ENCODE peak calls at places on chromosomes 11 and 22, in six cellular contexts. M is IMR-90, Q is H9, N is GM23248, Z is DND-41, B is HepG2. T is an unnamed sample.

GRCh38 chr11:19980957-19981669 is 179.2 kb downstream of the DBX1 start:
- DNase-seq in M (peak; percentile 74), N (peak; percentile 59), Q (no peak), B (peak; percentile 40), Z (no peak), T (peak; percentile 69)

GRCh38 chr11:58923300-58923788 is 15.9 kb upstream of the GLYATL1 start:
- DNase-seq in M (peak; percentile 46), B (peak; percentile 13), Q (peak; percentile 78), N (peak; percentile 52), Z (no peak), T (peak; percentile 24)

GRCh38 chr11:83256602-83257340 is 29.4 kb downstream of the CCDC90B start:
- DNase-seq in N (no peak), Q (no peak), B (peak; percentile 68), Z (no peak), M (no peak), T (no peak)

GRCh38 chr22:23277583-23278295 is 97.4 kb downstream of the BCR start:
- DNase-seq in Z (no peak), N (no peak), Q (no peak), B (no peak), M (no peak), T (no peak)

GRCh38 chr22:50733521-50734342 is 4.3 kb upstream of the ACR start:
- DNase-seq in Z (no peak), Q (no peak), M (peak; percentile 59), B (no peak), N (peak; percentile 65), T (no peak)

GRCh38 chr11:69834811-69835800 is 15.9 kb upstream of the FGF3 start:
- DNase-seq in B (no peak), Z (no peak), M (no peak), N (no peak), Q (peak; percentile 51), T (no peak)

GRCh38 chr11:119853581-119854360 is 124.8 kb upstream of the NECTIN1 start:
- DNase-seq in Q (no peak), Z (no peak), M (no peak), N (no peak), B (no peak), T (no peak)

GRCh38 chr11:65182258-65183170 is 786 bp downstream of the CAPN1 start:
- DNase-seq in M (no peak), N (peak; percentile 60), B (peak; percentile 34), Z (peak; percentile 20), Q (peak; percentile 88), T (no peak)

GRCh38 chr11:34345991-34346480 is 11.8 kb downstream of the ABTB2 start:
- DNase-seq in Z (no peak), N (peak; percentile 77), B (no peak), M (peak; percentile 24), Q (no peak), T (peak; percentile 84)

GRCh38 chr11:95256204-95256819 is 25.3 kb upstream of the SESN3 start:
- DNase-seq in Q (no peak), B (no peak), M (peak; percentile 3), N (no peak), Z (no peak), T (peak; percentile 23)

DNA sequence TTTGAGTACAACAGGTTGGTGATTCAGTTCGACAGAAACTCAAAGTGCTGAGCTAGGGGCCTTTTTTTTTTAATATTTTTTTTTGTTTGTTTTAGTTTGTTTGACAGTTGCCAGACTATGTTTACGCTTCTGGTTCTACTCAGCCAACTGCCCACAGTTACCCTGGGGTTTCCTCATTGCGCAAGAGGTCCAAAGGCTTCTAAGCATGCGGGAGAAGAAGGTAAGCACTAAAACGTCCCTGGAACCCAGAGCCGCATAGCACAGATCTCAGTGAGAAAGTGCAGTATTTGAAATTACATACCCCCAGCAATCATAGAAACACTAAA is 649 bp downstream of the PRRG4 start:
- DNase-seq in B (peak; percentile 62), Z (no peak), N (no peak), Q (no peak), M (no peak), T (no peak)
- H2AFZ ChIP-seq in B (no peak overlapping the region), Z (no peak overlapping the region), N (peak overlapping the region; percentile 78), Q (no peak overlapping the region), M (peak overlapping the region; percentile 71), T (no peak overlapping the region)

DNA sequence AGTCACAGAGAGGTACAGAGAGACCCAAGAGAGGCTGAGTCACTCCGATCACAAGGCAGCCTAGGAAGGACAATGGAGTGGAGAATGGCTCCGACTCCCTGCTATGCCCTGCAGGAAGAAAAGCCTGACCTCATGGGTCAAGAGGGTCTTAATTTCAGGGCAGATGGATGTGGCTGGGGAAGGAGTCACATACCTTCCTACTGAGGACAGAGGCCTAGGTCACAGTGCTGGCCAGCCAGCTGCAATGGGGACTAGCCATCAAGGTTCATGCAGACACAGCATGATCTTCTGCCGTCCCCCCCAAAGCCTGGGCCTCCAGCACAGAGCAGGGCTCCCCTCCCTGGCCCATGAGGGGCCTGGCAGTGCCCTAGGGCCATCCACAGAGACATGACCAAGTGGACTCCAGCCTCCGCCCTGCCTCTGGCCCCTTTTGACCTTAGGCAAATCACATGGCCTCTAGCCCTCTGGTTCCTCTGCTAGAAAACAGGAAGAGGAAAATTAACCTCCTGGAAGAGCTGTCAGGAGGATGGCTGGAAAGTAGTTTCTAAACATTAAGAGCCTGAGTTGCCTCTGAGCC is 1.8 kb downstream of the ARRB1 start:
- DNase-seq in M (no peak), B (no peak), Q (peak; percentile 34), Z (no peak), N (no peak), T (no peak)
- H3K27me3 ChIP-seq in M (no peaks in the 10 kb centered on the region), B (peaks cover 1% of the 10 kb centered on the region), Q (peaks cover 2% of the 10 kb centered on the region), Z (no peaks in the 10 kb centered on the region), N (no peaks in the 10 kb centered on the region), T (no peaks in the 10 kb centered on the region)

GRCh38 chr11:111562692-111563389 is 22.3 kb downstream of the LAYN start:
- DNase-seq in Q (no peak), B (peak; percentile 51), M (no peak), N (no peak), Z (no peak), T (no peak)
- H3K9ac ChIP-seq in Q (no peak overlapping the region), B (no peak overlapping the region), M (peak overlapping the region; percentile 19), N (peak overlapping the region; percentile 71), Z (no peak overlapping the region), T (peak overlapping the region; percentile 55)

GRCh38 chr11:14577835-14578529 is 57.8 kb upstream of the PSMA1 start:
- DNase-seq in N (no peak), B (no peak), M (no peak), Q (no peak), Z (no peak), T (no peak)
- H2AFZ ChIP-seq in N (no peak overlapping the region), B (no peak overlapping the region), M (no peak overlapping the region), Q (no peak overlapping the region), Z (peak overlapping the region; percentile 65), T (no peak overlapping the region)

GRCh38 chr11:124075841-124076571 is 34.9 kb upstream of the OR10G7 start:
- DNase-seq in Z (no peak), M (no peak), Q (peak; percentile 44), N (peak; percentile 49), B (no peak), T (no peak)
- H3K27me3 ChIP-seq in Z (peaks cover 3% of the 10 kb centered on the region), M (peaks cover 20% of the 10 kb centered on the region), Q (no peaks in the 10 kb centered on the region), N (peaks cover 47% of the 10 kb centered on the region), B (peaks cover 10% of the 10 kb centered on the region), T (no peaks in the 10 kb centered on the region)

GRCh38 chr11:71232364-71232763 is 20.0 kb downstream of the SHANK2 start:
- DNase-seq in M (no peak), B (no peak), Z (no peak), Q (no peak), N (no peak), T (no peak)
- H3K9ac ChIP-seq in M (no peak overlapping the region), B (no peak overlapping the region), Z (no peak overlapping the region), Q (no peak overlapping the region), N (no peak overlapping the region), T (no peak overlapping the region)

DNA sequence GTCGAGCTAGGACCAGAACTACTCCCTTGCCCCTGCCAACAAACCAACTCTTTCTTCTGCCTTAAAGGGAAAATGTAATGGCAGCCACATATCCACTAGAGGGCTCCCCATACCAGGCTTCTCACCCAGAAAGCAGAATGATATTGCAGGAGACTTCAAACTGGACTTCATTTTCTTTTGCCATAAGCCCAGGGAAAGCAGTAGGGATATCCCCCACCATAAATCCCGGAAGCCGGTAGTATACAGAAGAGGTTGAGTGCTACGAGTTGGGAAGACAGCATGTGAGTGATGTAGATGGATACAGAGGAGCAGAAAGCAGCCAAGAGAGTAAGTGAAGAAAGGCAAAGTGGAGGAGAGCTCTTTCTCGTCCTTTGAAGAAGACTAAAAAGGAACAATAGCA is 12.1 kb downstream of the PLAAT5 start:
- DNase-seq in M (peak; percentile 75), B (peak; percentile 61), Q (peak; percentile 74), Z (peak; percentile 64), N (peak; percentile 78), T (peak; percentile 61)
- H2AFZ ChIP-seq in M (peak overlapping the region; percentile 67), B (no peak overlapping the region), Q (no peak overlapping the region), Z (no peak overlapping the region), N (peak overlapping the region; percentile 49), T (no peak overlapping the region)

DNA sequence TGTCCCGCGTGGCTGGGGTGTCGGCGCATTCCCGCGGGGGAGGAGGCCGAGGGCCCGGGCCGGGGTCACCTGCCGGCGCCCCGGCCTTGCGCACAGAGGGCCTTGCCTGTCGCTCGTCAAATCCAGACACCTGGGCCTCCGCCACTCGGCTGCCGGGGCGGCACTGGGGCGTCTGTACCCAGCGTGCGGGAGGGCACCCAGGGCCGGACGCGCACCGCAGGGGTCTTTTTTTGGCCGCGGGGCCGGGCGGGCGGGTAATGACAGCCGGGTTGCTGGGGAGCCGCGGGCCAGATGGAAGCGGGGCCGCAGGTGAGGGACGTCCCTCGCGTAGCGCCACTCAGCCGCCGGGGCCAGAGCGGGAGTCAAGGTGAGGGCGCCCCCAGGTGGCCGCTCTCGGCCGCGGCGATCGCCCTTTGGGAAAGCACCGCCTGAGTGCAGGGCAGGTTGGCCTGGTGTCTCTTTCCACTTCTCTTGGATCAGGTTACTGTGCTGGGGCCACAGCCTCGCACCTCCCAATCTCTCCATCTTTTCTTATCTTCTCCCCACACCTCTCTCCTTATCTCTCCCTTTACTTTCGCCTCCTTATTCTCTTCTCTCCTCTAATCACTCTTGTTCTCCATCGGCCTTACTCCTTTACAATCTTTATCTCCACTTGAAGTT is 3.5 kb downstream of the PHLDB1 start:
- DNase-seq in M (peak; percentile 66), N (peak; percentile 89), Q (peak; percentile 95), Z (peak; percentile 64), B (peak; percentile 34), T (no peak)
- H3K27me3 ChIP-seq in M (no peaks in the 10 kb centered on the region), N (no peaks in the 10 kb centered on the region), Q (peaks cover 45% of the 10 kb centered on the region), Z (peaks cover 76% of the 10 kb centered on the region), B (no peaks in the 10 kb centered on the region), T (no peaks in the 10 kb centered on the region)

GRCh38 chr11:86816251-86816726 is 15.9 kb downstream of the PRSS23 start:
- DNase-seq in M (peak; percentile 58), Z (no peak), Q (no peak), N (peak; percentile 31), B (no peak), T (peak; percentile 47)
- H3K9ac ChIP-seq in M (no peak overlapping the region), Z (no peak overlapping the region), Q (no peak overlapping the region), N (no peak overlapping the region), B (no peak overlapping the region), T (peak overlapping the region; percentile 8)

T was measured in astrocyte.